ENCODE peak calls at places on chromosomes 1 and 21, in four cellular contexts. B is sigmoid colon, A is endothelial cell of umbilical vein, W is GM23338. P is an unnamed sample.

GRCh38 chr1:24114753-24115152 is 2.8 kb upstream of the MYOM3 start:
- DNase-seq in B (no peak), A (no peak), W (no peak), P (no peak)

GRCh38 chr1:4602536-4603316 is 51.7 kb upstream of the AJAP1 start:
- DNase-seq in B (peak; percentile 2), A (no peak), W (no peak), P (no peak)

GRCh38 chr1:204406621-204407020 is 5.0 kb downstream of the PPP1R15B start:
- DNase-seq in B (no peak), A (no peak), W (no peak), P (no peak)

GRCh38 chr1:20339811-20340457 is 49.3 kb downstream of the VWA5B1 start:
- DNase-seq in B (no peak), A (no peak), W (peak; percentile 84), P (no peak)

GRCh38 chr1:225517697-225518096 is 89.9 kb upstream of the LBR start:
- DNase-seq in B (no peak), A (no peak), W (no peak), P (no peak)

GRCh38 chr1:17080085-17080759 is 26.4 kb upstream of the SDHB start:
- DNase-seq in B (no peak), A (no peak), W (no peak), P (no peak)

GRCh38 chr1:234125283-234125682 is 220.8 kb downstream of the SLC35F3 start:
- DNase-seq in B (no peak), A (no peak), W (peak; percentile 97), P (peak; percentile 10)

GRCh38 chr21:27269646-27270045 is 302.8 kb upstream of the ADAMTS5 start:
- DNase-seq in B (no peak), A (peak; percentile 9), W (no peak), P (no peak)

DNA sequence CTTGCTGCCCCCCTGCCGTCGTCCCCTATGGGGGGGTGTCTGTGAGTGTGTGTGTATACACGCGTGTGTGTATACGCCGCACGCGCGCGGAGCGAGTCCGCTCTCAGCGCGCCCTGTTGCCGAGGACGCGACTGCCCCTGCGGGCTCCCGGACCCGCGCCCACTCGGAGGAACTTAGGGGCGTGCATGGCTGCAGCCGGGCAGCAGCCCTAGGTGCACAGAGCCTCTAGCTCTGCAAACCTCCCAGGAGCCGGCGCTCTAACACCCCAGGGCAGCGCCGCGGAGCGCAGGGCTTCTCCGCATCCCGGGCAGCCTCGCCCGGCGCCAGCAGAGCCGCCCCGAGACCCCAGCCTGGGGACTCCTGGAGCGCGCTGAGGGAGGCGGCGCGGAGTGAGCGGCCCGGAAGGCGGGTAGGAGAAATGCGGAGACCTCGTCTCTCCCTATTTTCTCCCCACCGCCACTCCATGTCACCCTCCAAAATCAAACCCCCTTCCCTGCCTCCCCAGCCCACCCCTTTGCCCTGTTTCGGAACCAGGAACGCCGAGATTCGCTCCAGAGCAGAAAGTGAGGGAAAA is 574 bp downstream of the ITPKB start:
- DNase-seq in B (no peak), A (peak; percentile 48), W (peak; percentile 68), P (peak; percentile 48)
- H3K4me1 ChIP-seq in B (peaks cover 45% of the 10 kb centered on the region), A (peaks cover 21% of the 10 kb centered on the region), W (peaks cover 21% of the 10 kb centered on the region), P (peaks cover 30% of the 10 kb centered on the region)

GRCh38 chr21:33895356-33895755 is 20.2 kb downstream of the ATP5PO start:
- DNase-seq in B (no peak), A (no peak), W (no peak), P (no peak)
- H3K4me3 ChIP-seq in B (no peak overlapping the region), A (no peak overlapping the region), W (peak overlapping the region; percentile 39), P (no peak overlapping the region)

GRCh38 chr1:203405703-203406430 is 54.9 kb upstream of the FMOD start:
- DNase-seq in B (peak; percentile 79), A (no peak), W (no peak), P (no peak)
- TF ChIP-seq POLR2AphosphoS5 in B (no peak), A (no peak), W (no peak), P (no peak)

DNA sequence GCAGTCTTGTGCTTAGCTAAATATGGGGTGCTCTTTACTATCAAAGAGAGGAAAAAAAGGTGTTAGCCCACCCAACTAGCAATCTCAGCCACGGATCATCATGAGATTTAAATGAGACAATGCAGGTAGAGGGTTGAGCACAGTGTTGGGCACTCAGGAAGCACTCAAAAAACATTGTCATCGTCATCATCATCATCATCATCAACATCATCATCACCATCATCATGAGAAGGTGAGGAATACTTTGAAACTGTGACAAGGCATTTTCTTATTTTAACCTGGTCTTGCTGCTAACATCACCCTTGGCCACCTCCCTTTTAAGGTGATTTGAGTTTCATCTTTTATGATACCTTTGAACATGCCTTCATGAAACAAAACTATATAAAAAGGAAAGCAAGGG is 3.3 kb upstream of the MAPKAPK2 start:
- DNase-seq in B (no peak), A (no peak), W (no peak), P (no peak)
- H3K4me1 ChIP-seq in B (peaks cover 15% of the 10 kb centered on the region), A (peaks cover 3% of the 10 kb centered on the region), W (peaks cover 8% of the 10 kb centered on the region), P (no peaks in the 10 kb centered on the region)

GRCh38 chr1:10059329-10059691 is 26.6 kb downstream of the UBE4B start:
- DNase-seq in B (no peak), A (no peak), W (no peak), P (no peak)
- H3K4me3 ChIP-seq in B (no peak overlapping the region), A (no peak overlapping the region), W (no peak overlapping the region), P (no peak overlapping the region)

DNA sequence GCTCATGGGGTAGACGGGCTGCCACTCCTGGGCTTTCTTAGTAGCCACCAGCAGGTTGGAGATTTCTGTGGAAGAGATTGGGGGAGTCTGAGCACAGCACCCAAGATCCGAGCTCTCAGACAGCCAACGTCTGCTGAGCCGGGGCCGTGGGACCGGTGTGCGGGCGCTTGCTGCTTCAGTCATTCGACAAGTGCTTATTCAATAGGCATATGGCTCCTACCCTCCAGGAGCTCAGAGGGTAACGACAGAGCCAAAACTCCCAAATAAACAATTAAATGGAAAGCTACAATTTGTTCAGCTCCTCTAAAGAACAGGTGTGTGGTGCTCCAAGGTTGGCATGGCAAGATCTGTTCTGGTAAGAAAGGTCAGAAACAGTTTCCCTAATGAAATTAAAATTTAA is 106.0 kb downstream of the RAVER2 start:
- DNase-seq in B (no peak), A (no peak), W (no peak), P (no peak)
- TF ChIP-seq POLR2AphosphoS5 in B (no peak), A (no peak), W (no peak), P (no peak)

GRCh38 chr1:110638556-110638955 is 32.4 kb upstream of the KCNA2 start:
- DNase-seq in B (no peak), A (no peak), W (no peak), P (no peak)
- H3K4me1 ChIP-seq in B (peaks cover 15% of the 10 kb centered on the region), A (no peaks in the 10 kb centered on the region), W (no peaks in the 10 kb centered on the region), P (no peaks in the 10 kb centered on the region)